ENCODE peak calls at places on chromosomes 2 and 18, in eight cellular contexts. Y, G, J, V, M, C, F and N are unnamed samples.

GRCh38 chr2:21012557-21012937 is 31.3 kb downstream of the APOB start:
- DNase-seq in C (no peak), V (no peak), F (no peak), J (no peak), M (no peak), G (no peak), Y (no peak), N (no peak)

GRCh38 chr18:62187543-62188378 is 706 bp downstream of the RELCH start:
- DNase-seq in Y (no peak), F (no peak), M (peak), G (peak), V (no peak), C (peak), J (peak), N (no peak)

GRCh38 chr2:123362671-123363070 is 662.4 kb upstream of the CNTNAP5 start:
- DNase-seq in Y (no peak), F (no peak), G (no peak), C (no peak), V (no peak), J (no peak), M (no peak), N (no peak)

GRCh38 chr2:54212456-54212855 is 43.6 kb downstream of the TSPYL6 start:
- DNase-seq in Y (no peak), C (no peak), F (no peak), G (no peak), M (peak), J (no peak), V (no peak), N (no peak)

GRCh38 chr2:23550553-23550952 is 165.6 kb downstream of the KLHL29 start:
- DNase-seq in J (no peak), G (no peak), M (peak), V (no peak), Y (no peak), C (no peak), F (no peak), N (no peak)

GRCh38 chr2:160241251-160242137 is 41.4 kb upstream of the ITGB6 start:
- DNase-seq in Y (peak), J (peak), G (no peak), F (no peak), C (peak), M (peak), V (peak), N (peak)

GRCh38 chr2:146652311-146652710 is 1192.5 kb upstream of the ACVR2A start:
- DNase-seq in F (no peak), M (peak), V (no peak), Y (no peak), J (no peak), G (no peak), C (no peak), N (no peak)

GRCh38 chr18:47427951-47428350 is 176.5 kb upstream of the SKOR2 start:
- DNase-seq in C (no peak), G (no peak), F (no peak), V (no peak), M (no peak), J (no peak), Y (no peak), N (no peak)

GRCh38 chr2:84717302-84717701 is 163.6 kb downstream of the TRABD2A start:
- DNase-seq in J (no peak), G (no peak), V (no peak), M (no peak), Y (no peak), C (no peak), F (no peak), N (no peak)

GRCh38 chr2:126107883-126108282 is 548.1 kb upstream of the GYPC start:
- DNase-seq in F (no peak), G (no peak), Y (no peak), M (no peak), J (no peak), V (no peak), C (no peak), N (no peak)

GRCh38 chr2:160427629-160428424 is 65.8 kb downstream of the RBMS1 start:
- DNase-seq in C (no peak), J (peak), M (peak), V (no peak), G (no peak), F (no peak), Y (no peak), N (no peak)

GRCh38 chr2:160657206-160657605 is 163.6 kb upstream of the RBMS1 start:
- DNase-seq in J (no peak), Y (no peak), G (no peak), C (no peak), M (no peak), F (no peak), V (no peak), N (peak)

GRCh38 chr2:192236136-192236535 is 41.4 kb upstream of the TMEFF2 start:
- DNase-seq in V (no peak), J (no peak), G (no peak), F (no peak), Y (no peak), C (no peak), M (peak), N (no peak)

GRCh38 chr18:55833543-55833942 is 245.6 kb upstream of the TCF4 start:
- DNase-seq in J (no peak), C (no peak), F (no peak), V (no peak), Y (no peak), M (peak), G (no peak), N (peak)

DNA sequence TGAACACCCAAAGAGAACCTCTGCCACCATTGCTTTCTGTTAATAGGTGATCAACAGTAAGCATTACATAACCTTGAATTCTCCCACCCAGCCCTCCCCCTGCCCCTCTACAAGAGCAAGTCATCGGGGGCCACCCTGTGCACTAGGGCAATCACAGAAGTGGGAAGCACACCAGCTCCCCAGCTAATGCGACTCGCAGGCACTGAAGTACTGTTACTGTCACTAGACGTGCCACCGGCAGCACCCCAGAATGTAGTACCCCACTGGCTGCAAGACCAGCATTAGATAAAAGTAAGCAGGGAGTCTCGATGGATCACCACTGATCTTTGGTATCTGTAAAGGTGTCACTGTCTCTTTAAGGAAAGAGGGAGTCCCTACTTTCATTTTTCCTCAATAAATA is 167.6 kb downstream of the FAM210A start:
- DNase-seq in V (no peak), J (no peak), G (no peak), C (no peak), Y (no peak), F (no peak), M (no peak), N (no peak)
- H3K27ac ChIP-seq in V (no peak), J (no peak), G (no peak), C (no peak), Y (no peak), F (no peak), M (no peak), N (no peak)

GRCh38 chr2:11280713-11281112 is 63.7 kb downstream of the ROCK2 start:
- DNase-seq in G (no peak), C (no peak), F (no peak), V (no peak), M (no peak), J (no peak), Y (no peak), N (no peak)
- H3K27ac ChIP-seq in G (no peak), C (no peak), F (no peak), V (no peak), M (no peak), J (no peak), Y (no peak), N (no peak)

GRCh38 chr18:13390711-13391110 is 172.2 kb downstream of the LDLRAD4 start:
- DNase-seq in G (no peak), Y (no peak), F (no peak), V (no peak), M (no peak), J (no peak), C (no peak), N (no peak)
- H3K27ac ChIP-seq in G (no peak), Y (no peak), F (no peak), V (no peak), M (no peak), J (no peak), C (no peak), N (no peak)

GRCh38 chr2:70111752-70112591 is 24.7 kb downstream of the PCBP1 start:
- DNase-seq in F (no peak), C (no peak), Y (no peak), G (no peak), J (no peak), M (peak), V (no peak), N (peak)
- H3K27ac ChIP-seq in F (no peak), C (no peak), Y (peak), G (no peak), J (peak), M (peak), V (no peak), N (peak)